ENCODE peak calls at places on chromosomes 1 and 21, in seven cellular contexts. V, R, E, B, I, Q and P are unnamed samples.

GRCh38 chr21:44052071-44052829 is 40.1 kb downstream of the TRAPPC10 start:
- DNase-seq in V (no peak), R (no peak), E (no peak), B (no peak), I (no peak), Q (peak; percentile 79), P (no peak)

GRCh38 chr1:24364605-24364974 is 45.4 kb downstream of the GRHL3 start:
- DNase-seq in V (no peak), R (no peak), E (no peak), B (peak; percentile 38), I (no peak), Q (no peak), P (no peak)

GRCh38 chr21:17494051-17494450 is 18.8 kb upstream of the CXADR start:
- DNase-seq in V (no peak), R (no peak), E (no peak), B (no peak), I (no peak), Q (no peak), P (no peak)

GRCh38 chr1:14282583-14283186 is 315.8 kb upstream of the KAZN start:
- DNase-seq in V (no peak), R (no peak), E (no peak), B (peak; percentile 5), I (no peak), Q (no peak), P (no peak)

GRCh38 chr1:174815036-174815435 is 184.7 kb upstream of the CACYBP start:
- DNase-seq in V (no peak), R (no peak), E (no peak), B (peak; percentile 83), I (no peak), Q (no peak), P (peak; percentile 34)

GRCh38 chr1:95951291-95951690 is 717.3 kb downstream of the RWDD3 start:
- DNase-seq in V (no peak), R (no peak), E (no peak), B (no peak), I (no peak), Q (no peak), P (no peak)

GRCh38 chr1:182080955-182081582 is 19.6 kb upstream of the ZNF648 start:
- DNase-seq in V (peak; percentile 45), R (no peak), E (peak; percentile 39), B (peak; percentile 54), I (no peak), Q (peak; percentile 36), P (peak; percentile 52)

GRCh38 chr1:37671261-37671660 is 21.1 kb upstream of the CDCA8 start:
- DNase-seq in V (no peak), R (no peak), E (no peak), B (no peak), I (no peak), Q (no peak), P (no peak)

GRCh38 chr1:225361176-225361575 is 66.7 kb downstream of the LBR start:
- DNase-seq in V (no peak), R (no peak), E (no peak), B (no peak), I (no peak), Q (no peak), P (no peak)

GRCh38 chr1:84370831-84371394 is 27.4 kb upstream of the DNASE2B start:
- DNase-seq in V (peak; percentile 51), R (no peak), E (no peak), B (peak; percentile 85), I (no peak), Q (peak; percentile 97), P (no peak)

GRCh38 chr1:98143403-98143802 is 222.6 kb upstream of the DPYD start:
- DNase-seq in V (no peak), R (no peak), E (no peak), B (no peak), I (no peak), Q (no peak), P (no peak)

GRCh38 chr1:203200059-203200553 is 13.6 kb upstream of the CHI3L1 start:
- DNase-seq in V (no peak), R (peak; percentile 60), E (no peak), B (peak; percentile 94), I (no peak), Q (no peak), P (peak; percentile 97)

GRCh38 chr1:243233908-243234307 is 21.2 kb downstream of the CEP170 start:
- DNase-seq in V (no peak), R (peak; percentile 78), E (no peak), B (peak; percentile 89), I (no peak), Q (no peak), P (peak; percentile 91)

GRCh38 chr1:2248127-2248826 is 20.2 kb downstream of the SKI start:
- DNase-seq in V (no peak), R (no peak), E (no peak), B (no peak), I (no peak), Q (no peak), P (no peak)

GRCh38 chr1:154502066-154502741 is at the start of the genes SHE and TDRD10:
- DNase-seq in V (no peak), R (no peak), E (no peak), B (no peak), I (no peak), Q (peak; percentile 9), P (no peak)

GRCh38 chr1:180251526-180252305 is 21.7 kb downstream of the LHX4 start:
- DNase-seq in V (no peak), R (no peak), E (no peak), B (no peak), I (no peak), Q (no peak), P (no peak)

GRCh38 chr1:94260635-94261387 is 23.4 kb upstream of the ARHGAP29 start:
- DNase-seq in V (no peak), R (no peak), E (no peak), B (no peak), I (no peak), Q (no peak), P (no peak)

GRCh38 chr1:24186031-24186710 is 918 bp downstream of the IFNLR1 start:
- DNase-seq in V (no peak), R (no peak), E (no peak), B (no peak), I (no peak), Q (no peak), P (no peak)

GRCh38 chr1:228226956-228227791 is 19.3 kb downstream of the OBSCN start:
- DNase-seq in V (no peak), R (no peak), E (no peak), B (peak; percentile 34), I (no peak), Q (no peak), P (no peak)

GRCh38 chr1:68916227-68916853 is 419.5 kb upstream of the DEPDC1 start:
- DNase-seq in V (no peak), R (peak; percentile 4), E (no peak), B (peak; percentile 73), I (no peak), Q (peak; percentile 80), P (peak; percentile 94)

GRCh38 chr1:50038235-50038809 is 14.6 kb upstream of the AGBL4 start:
- DNase-seq in V (no peak), R (no peak), E (no peak), B (no peak), I (no peak), Q (no peak), P (no peak)

GRCh38 chr21:44356636-44357035 is 3.2 kb downstream of the TRPM2 start:
- DNase-seq in V (no peak), R (no peak), E (no peak), B (no peak), I (no peak), Q (no peak), P (no peak)

GRCh38 chr1:246308533-246309075 is 198.5 kb downstream of the SMYD3 start:
- DNase-seq in V (no peak), R (no peak), E (no peak), B (no peak), I (no peak), Q (no peak), P (no peak)

GRCh38 chr1:179089827-179090482 is 8.1 kb downstream of the TOR3A start:
- DNase-seq in V (no peak), R (no peak), E (no peak), B (no peak), I (no peak), Q (no peak), P (no peak)

GRCh38 chr1:15171271-15171908 is 17.8 kb downstream of the TMEM51 start:
- DNase-seq in V (no peak), R (no peak), E (no peak), B (no peak), I (no peak), Q (no peak), P (no peak)

GRCh38 chr1:220124542-220124941 is 30.6 kb downstream of the IARS2 start:
- DNase-seq in V (no peak), R (peak; percentile 15), E (no peak), B (no peak), I (no peak), Q (no peak), P (peak; percentile 77)

GRCh38 chr1:79059361-79059760 is 52.8 kb upstream of the ADGRL4 start:
- DNase-seq in V (no peak), R (no peak), E (no peak), B (peak; percentile 43), I (no peak), Q (no peak), P (peak; percentile 22)

GRCh38 chr1:157154940-157155514 is 16.8 kb upstream of the ETV3 start:
- DNase-seq in V (no peak), R (no peak), E (no peak), B (peak; percentile 54), I (no peak), Q (no peak), P (peak; percentile 57)

GRCh38 chr1:242522304-242522945 is 2.1 kb downstream of the PLD5 start:
- DNase-seq in V (no peak), R (no peak), E (no peak), B (peak; percentile 48), I (no peak), Q (no peak), P (no peak)

GRCh38 chr1:11960710-11961109 is 19.5 kb upstream of the MFN2 start:
- DNase-seq in V (no peak), R (no peak), E (no peak), B (no peak), I (no peak), Q (no peak), P (no peak)

GRCh38 chr1:93567255-93567918 is 114.2 kb downstream of the BCAR3 start:
- DNase-seq in V (no peak), R (peak; percentile 77), E (no peak), B (peak; percentile 96), I (no peak), Q (no peak), P (peak; percentile 88)

GRCh38 chr1:100538935-100539835 is 1.2 kb downstream of the GPR88 start:
- DNase-seq in V (no peak), R (no peak), E (peak; percentile 37), B (no peak), I (no peak), Q (no peak), P (no peak)

GRCh38 chr1:34776911-34777310 is 4.1 kb upstream of the GJB3 start:
- DNase-seq in V (no peak), R (no peak), E (no peak), B (no peak), I (no peak), Q (no peak), P (no peak)

GRCh38 chr1:31152181-31152768 is 86.8 kb upstream of the PUM1 start:
- DNase-seq in V (no peak), R (peak; percentile 79), E (no peak), B (peak; percentile 95), I (no peak), Q (no peak), P (peak; percentile 74)